ENCODE peak calls at places on chromosomes 7 and 10, in seven cellular contexts. One of them, this sample, is unnamed.

GRCh38 chr7:31788445-31788844 is 101.4 kb downstream of the PPP1R17 start:
- DNase-seq in AG09319: no peak
- DNase-seq in left lung: no peak
- DNase-seq in fibroblast of the aortic adventitia: no peak
- DNase-seq in MM.1S: no peak
- DNase-seq in PC-3: no peak
- DNase-seq in GM10248: no peak
- DNase-seq in this sample: no peak

GRCh38 chr10:79424221-79425073 is 21.0 kb downstream of the ZCCHC24 start:
- DNase-seq in GM10248: no peak
- DNase-seq in PC-3: no peak
- DNase-seq in left lung: peak; percentile 85
- DNase-seq in fibroblast of the aortic adventitia: peak; percentile 29
- DNase-seq in MM.1S: no peak
- DNase-seq in AG09319: no peak
- DNase-seq in this sample: no peak

GRCh38 chr7:79988642-79989041 is 146.0 kb upstream of the GNAI1 start:
- DNase-seq in MM.1S: no peak
- DNase-seq in fibroblast of the aortic adventitia: peak; percentile 44
- DNase-seq in left lung: no peak
- DNase-seq in PC-3: peak; percentile 76
- DNase-seq in GM10248: no peak
- DNase-seq in AG09319: no peak
- DNase-seq in this sample: no peak

GRCh38 chr7:106126170-106126938 is 14.2 kb upstream of the SYPL1 start:
- DNase-seq in left lung: no peak
- DNase-seq in MM.1S: no peak
- DNase-seq in AG09319: no peak
- DNase-seq in fibroblast of the aortic adventitia: peak; percentile 44
- DNase-seq in GM10248: no peak
- DNase-seq in PC-3: peak; percentile 97
- DNase-seq in this sample: no peak

GRCh38 chr7:144032985-144033384 is 15.8 kb upstream of the OR2A5 start:
- DNase-seq in MM.1S: no peak
- DNase-seq in AG09319: no peak
- DNase-seq in GM10248: no peak
- DNase-seq in fibroblast of the aortic adventitia: no peak
- DNase-seq in left lung: no peak
- DNase-seq in PC-3: peak; percentile 52
- DNase-seq in this sample: no peak

GRCh38 chr10:130878131-130878530 is 433.4 kb downstream of the TCERG1L start:
- DNase-seq in MM.1S: no peak
- DNase-seq in GM10248: no peak
- DNase-seq in PC-3: no peak
- DNase-seq in left lung: no peak
- DNase-seq in fibroblast of the aortic adventitia: no peak
- DNase-seq in AG09319: no peak
- DNase-seq in this sample: no peak

GRCh38 chr10:33352631-33353030 is 18.2 kb upstream of the NRP1 start:
- DNase-seq in left lung: no peak
- DNase-seq in fibroblast of the aortic adventitia: no peak
- DNase-seq in PC-3: peak; percentile 73
- DNase-seq in AG09319: no peak
- DNase-seq in GM10248: no peak
- DNase-seq in MM.1S: no peak
- DNase-seq in this sample: no peak

GRCh38 chr7:24924375-24924774 is 55.6 kb downstream of the OSBPL3 start:
- DNase-seq in MM.1S: no peak
- DNase-seq in PC-3: no peak
- DNase-seq in GM10248: no peak
- DNase-seq in AG09319: no peak
- DNase-seq in left lung: no peak
- DNase-seq in fibroblast of the aortic adventitia: no peak
- DNase-seq in this sample: no peak

GRCh38 chr10:128775743-128776142 is 649.5 kb upstream of the MKI67 start:
- DNase-seq in MM.1S: no peak
- DNase-seq in PC-3: no peak
- DNase-seq in fibroblast of the aortic adventitia: no peak
- DNase-seq in left lung: no peak
- DNase-seq in GM10248: no peak
- DNase-seq in AG09319: no peak
- DNase-seq in this sample: no peak

GRCh38 chr10:99754670-99755069 is 22.6 kb downstream of the CUTC start:
- DNase-seq in GM10248: no peak
- DNase-seq in left lung: no peak
- DNase-seq in AG09319: no peak
- DNase-seq in MM.1S: no peak
- DNase-seq in PC-3: peak; percentile 23
- DNase-seq in fibroblast of the aortic adventitia: no peak
- DNase-seq in this sample: no peak

GRCh38 chr7:35019179-35019729 is 18.0 kb downstream of the DPY19L1 start:
- DNase-seq in fibroblast of the aortic adventitia: no peak
- DNase-seq in GM10248: no peak
- DNase-seq in PC-3: no peak
- DNase-seq in MM.1S: no peak
- DNase-seq in left lung: no peak
- DNase-seq in AG09319: no peak
- DNase-seq in this sample: no peak

GRCh38 chr7:35024298-35024697 is 13.0 kb downstream of the DPY19L1 start:
- DNase-seq in MM.1S: peak; percentile 84
- DNase-seq in AG09319: no peak
- DNase-seq in GM10248: no peak
- DNase-seq in left lung: no peak
- DNase-seq in PC-3: no peak
- DNase-seq in fibroblast of the aortic adventitia: no peak
- DNase-seq in this sample: no peak

GRCh38 chr7:35022725-35023124 is 14.6 kb downstream of the DPY19L1 start:
- DNase-seq in left lung: peak; percentile 65
- DNase-seq in AG09319: no peak
- DNase-seq in PC-3: no peak
- DNase-seq in GM10248: no peak
- DNase-seq in MM.1S: no peak
- DNase-seq in fibroblast of the aortic adventitia: no peak
- DNase-seq in this sample: no peak

GRCh38 chr7:35019801-35020200 is 17.5 kb downstream of the DPY19L1 start:
- DNase-seq in AG09319: no peak
- DNase-seq in left lung: no peak
- DNase-seq in fibroblast of the aortic adventitia: no peak
- DNase-seq in PC-3: no peak
- DNase-seq in GM10248: no peak
- DNase-seq in MM.1S: no peak
- DNase-seq in this sample: no peak

GRCh38 chr7:35021445-35021844 is 15.8 kb downstream of the DPY19L1 start:
- DNase-seq in PC-3: no peak
- DNase-seq in MM.1S: no peak
- DNase-seq in GM10248: no peak
- DNase-seq in AG09319: no peak
- DNase-seq in left lung: no peak
- DNase-seq in fibroblast of the aortic adventitia: no peak
- DNase-seq in this sample: no peak
- TF ChIP-seq CTCF in PC-3: no peak
- TF ChIP-seq CTCF in MM.1S: no peak
- TF ChIP-seq CTCF in GM10248: no peak
- TF ChIP-seq CTCF in AG09319: no peak
- TF ChIP-seq CTCF in left lung: no peak
- TF ChIP-seq CTCF in fibroblast of the aortic adventitia: no peak
- TF ChIP-seq CTCF in this sample: no peak

GRCh38 chr10:43070121-43071085 is 6.5 kb upstream of the RET start:
- DNase-seq in AG09319: no peak
- DNase-seq in MM.1S: no peak
- DNase-seq in fibroblast of the aortic adventitia: no peak
- DNase-seq in PC-3: no peak
- DNase-seq in left lung: peak; percentile 63
- DNase-seq in GM10248: no peak
- DNase-seq in this sample: no peak

GRCh38 chr10:43073191-43073590 is 3.7 kb upstream of the RET start:
- DNase-seq in PC-3: no peak
- DNase-seq in MM.1S: no peak
- DNase-seq in GM10248: no peak
- DNase-seq in AG09319: no peak
- DNase-seq in fibroblast of the aortic adventitia: no peak
- DNase-seq in left lung: peak; percentile 45
- DNase-seq in this sample: no peak

GRCh38 chr10:43073721-43074120 is 3.1 kb upstream of the RET start:
- DNase-seq in MM.1S: no peak
- DNase-seq in GM10248: no peak
- DNase-seq in AG09319: no peak
- DNase-seq in left lung: no peak
- DNase-seq in fibroblast of the aortic adventitia: no peak
- DNase-seq in PC-3: no peak
- DNase-seq in this sample: no peak

GRCh38 chr10:43074409-43074808 is 2.5 kb upstream of the RET start:
- DNase-seq in MM.1S: no peak
- DNase-seq in GM10248: no peak
- DNase-seq in fibroblast of the aortic adventitia: no peak
- DNase-seq in PC-3: no peak
- DNase-seq in AG09319: no peak
- DNase-seq in left lung: peak; percentile 28
- DNase-seq in this sample: no peak

GRCh38 chr10:43071881-43072650 is 4.8 kb upstream of the RET start:
- DNase-seq in fibroblast of the aortic adventitia: no peak
- DNase-seq in GM10248: no peak
- DNase-seq in MM.1S: no peak
- DNase-seq in left lung: peak; percentile 59
- DNase-seq in PC-3: no peak
- DNase-seq in AG09319: no peak
- DNase-seq in this sample: no peak
- TF ChIP-seq CTCF in fibroblast of the aortic adventitia: no peak
- TF ChIP-seq CTCF in GM10248: no peak
- TF ChIP-seq CTCF in MM.1S: no peak
- TF ChIP-seq CTCF in left lung: no peak
- TF ChIP-seq CTCF in PC-3: no peak
- TF ChIP-seq CTCF in AG09319: no peak
- TF ChIP-seq CTCF in this sample: no peak

GRCh38 chr10:73730153-73730906 is 13.8 kb upstream of the SEC24C start:
- DNase-seq in MM.1S: peak; percentile 91
- DNase-seq in GM10248: peak; percentile 82
- DNase-seq in fibroblast of the aortic adventitia: peak; percentile 91
- DNase-seq in PC-3: peak; percentile 100
- DNase-seq in left lung: peak; percentile 94
- DNase-seq in AG09319: peak; percentile 46
- DNase-seq in this sample: peak; percentile 86

GRCh38 chr10:73734028-73734720 is 10.0 kb upstream of the SEC24C start:
- DNase-seq in GM10248: no peak
- DNase-seq in left lung: no peak
- DNase-seq in AG09319: no peak
- DNase-seq in PC-3: no peak
- DNase-seq in MM.1S: no peak
- DNase-seq in fibroblast of the aortic adventitia: no peak
- DNase-seq in this sample: no peak

GRCh38 chr10:73732931-73733623 is 11.1 kb upstream of the SEC24C start:
- DNase-seq in PC-3: no peak
- DNase-seq in AG09319: no peak
- DNase-seq in fibroblast of the aortic adventitia: no peak
- DNase-seq in MM.1S: no peak
- DNase-seq in GM10248: no peak
- DNase-seq in left lung: peak; percentile 78
- DNase-seq in this sample: no peak

GRCh38 chr10:73731588-73732375 is 12.4 kb upstream of the SEC24C start:
- DNase-seq in PC-3: no peak
- DNase-seq in left lung: peak; percentile 80
- DNase-seq in fibroblast of the aortic adventitia: no peak
- DNase-seq in GM10248: no peak
- DNase-seq in AG09319: no peak
- DNase-seq in MM.1S: no peak
- DNase-seq in this sample: no peak

GRCh38 chr10:73732426-73732825 is 11.7 kb upstream of the SEC24C start:
- DNase-seq in MM.1S: no peak
- DNase-seq in GM10248: no peak
- DNase-seq in left lung: no peak
- DNase-seq in AG09319: no peak
- DNase-seq in PC-3: no peak
- DNase-seq in fibroblast of the aortic adventitia: no peak
- DNase-seq in this sample: no peak
- TF ChIP-seq CTCF in MM.1S: no peak
- TF ChIP-seq CTCF in GM10248: no peak
- TF ChIP-seq CTCF in left lung: no peak
- TF ChIP-seq CTCF in AG09319: no peak
- TF ChIP-seq CTCF in PC-3: no peak
- TF ChIP-seq CTCF in fibroblast of the aortic adventitia: no peak
- TF ChIP-seq CTCF in this sample: no peak

GRCh38 chr10:23538968-23539367 is 100.1 kb downstream of the OTUD1 start:
- DNase-seq in fibroblast of the aortic adventitia: no peak
- DNase-seq in PC-3: no peak
- DNase-seq in left lung: no peak
- DNase-seq in AG09319: no peak
- DNase-seq in GM10248: no peak
- DNase-seq in MM.1S: no peak
- DNase-seq in this sample: no peak

GRCh38 chr10:23533212-23533611 is 94.3 kb downstream of the OTUD1 start:
- DNase-seq in AG09319: no peak
- DNase-seq in left lung: no peak
- DNase-seq in PC-3: no peak
- DNase-seq in fibroblast of the aortic adventitia: no peak
- DNase-seq in MM.1S: no peak
- DNase-seq in GM10248: no peak
- DNase-seq in this sample: no peak

GRCh38 chr10:23534761-23535160 is 95.9 kb downstream of the OTUD1 start:
- DNase-seq in AG09319: no peak
- DNase-seq in left lung: no peak
- DNase-seq in GM10248: no peak
- DNase-seq in fibroblast of the aortic adventitia: no peak
- DNase-seq in MM.1S: no peak
- DNase-seq in PC-3: no peak
- DNase-seq in this sample: no peak

GRCh38 chr10:23534328-23534727 is 95.5 kb downstream of the OTUD1 start:
- DNase-seq in GM10248: no peak
- DNase-seq in PC-3: no peak
- DNase-seq in left lung: no peak
- DNase-seq in AG09319: no peak
- DNase-seq in fibroblast of the aortic adventitia: no peak
- DNase-seq in MM.1S: no peak
- DNase-seq in this sample: no peak

DNA sequence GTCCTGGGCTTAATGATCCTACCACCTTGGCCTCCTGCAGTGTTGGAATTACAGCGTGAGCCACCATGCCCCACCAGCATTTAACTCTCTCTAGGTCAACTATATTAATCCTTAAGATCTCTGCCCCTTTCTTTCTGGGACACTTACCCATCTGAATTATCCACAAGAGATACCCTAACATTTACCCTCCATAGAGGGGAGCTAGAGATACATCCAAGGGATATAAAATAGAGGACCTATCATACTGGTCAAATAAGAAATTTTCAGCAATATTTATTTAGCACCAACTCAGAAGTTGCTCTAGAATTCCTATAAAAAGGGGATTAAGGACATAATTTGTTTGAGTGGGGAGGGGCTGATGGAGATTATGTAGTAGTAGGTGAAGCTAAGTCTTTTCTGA is 96.5 kb downstream of the OTUD1 start:
- DNase-seq in AG09319: no peak
- DNase-seq in PC-3: peak; percentile 11
- DNase-seq in MM.1S: no peak
- DNase-seq in fibroblast of the aortic adventitia: peak; percentile 26
- DNase-seq in GM10248: no peak
- DNase-seq in left lung: no peak
- DNase-seq in this sample: no peak
- TF ChIP-seq CTCF in AG09319: peak; percentile 39
- TF ChIP-seq CTCF in PC-3: peak; percentile 39
- TF ChIP-seq CTCF in MM.1S: peak; percentile 3
- TF ChIP-seq CTCF in fibroblast of the aortic adventitia: peak; percentile 36
- TF ChIP-seq CTCF in GM10248: no peak
- TF ChIP-seq CTCF in left lung: no peak
- TF ChIP-seq CTCF in this sample: no peak